ENCODE peak calls at places on chromosomes 7 and 10, in five cellular contexts. One of them, this sample, is unnamed.

GRCh38 chr10:62186999-62187695 is 81.5 kb downstream of the RTKN2 start:
- DNase-seq in cardiac muscle cell: no peak
- DNase-seq in A549: no peak
- DNase-seq in AG04450: no peak
- DNase-seq in uterus: no peak
- DNase-seq in this sample: no peak

GRCh38 chr7:155299539-155300202 is 2.0 kb downstream of the INSIG1 start:
- DNase-seq in cardiac muscle cell: no peak
- DNase-seq in A549: no peak
- DNase-seq in AG04450: no peak
- DNase-seq in uterus: no peak
- DNase-seq in this sample: no peak

GRCh38 chr10:91798736-91799579 is 732 bp downstream of the TNKS2 start:
- DNase-seq in cardiac muscle cell: no peak
- DNase-seq in A549: peak
- DNase-seq in AG04450: no peak
- DNase-seq in uterus: no peak
- DNase-seq in this sample: peak

GRCh38 chr10:93465806-93466675 is 16.1 kb downstream of the MYOF start:
- DNase-seq in cardiac muscle cell: no peak
- DNase-seq in A549: peak
- DNase-seq in AG04450: no peak
- DNase-seq in uterus: peak
- DNase-seq in this sample: peak

GRCh38 chr7:151125459-151125834 is 39.2 kb downstream of the AGAP3 start:
- DNase-seq in cardiac muscle cell: peak
- DNase-seq in A549: no peak
- DNase-seq in AG04450: no peak
- DNase-seq in uterus: no peak
- DNase-seq in this sample: peak

GRCh38 chr7:69787736-69788431 is 189.6 kb downstream of the AUTS2 start:
- DNase-seq in cardiac muscle cell: no peak
- DNase-seq in A549: no peak
- DNase-seq in AG04450: no peak
- DNase-seq in uterus: no peak
- DNase-seq in this sample: no peak

GRCh38 chr10:77319557-77319956 is 318.1 kb downstream of the KCNMA1 start:
- DNase-seq in cardiac muscle cell: no peak
- DNase-seq in A549: no peak
- DNase-seq in AG04450: no peak
- DNase-seq in uterus: no peak
- DNase-seq in this sample: no peak

GRCh38 chr7:134334408-134334807 is 17.7 kb upstream of the SLC35B4 start:
- DNase-seq in cardiac muscle cell: no peak
- DNase-seq in A549: no peak
- DNase-seq in AG04450: no peak
- DNase-seq in uterus: no peak
- DNase-seq in this sample: no peak

GRCh38 chr10:71753091-71753959 is 20.0 kb downstream of the VSIR start:
- DNase-seq in cardiac muscle cell: peak
- DNase-seq in A549: no peak
- DNase-seq in AG04450: no peak
- DNase-seq in uterus: peak
- DNase-seq in this sample: no peak

GRCh38 chr10:18607503-18607902 is 43.9 kb downstream of the NSUN6 start:
- DNase-seq in cardiac muscle cell: peak
- DNase-seq in A549: peak
- DNase-seq in AG04450: peak
- DNase-seq in uterus: peak
- DNase-seq in this sample: no peak

GRCh38 chr7:140273417-140273816 is 96.6 kb upstream of the KDM7A start:
- DNase-seq in cardiac muscle cell: no peak
- DNase-seq in A549: no peak
- DNase-seq in AG04450: no peak
- DNase-seq in uterus: no peak
- DNase-seq in this sample: no peak

GRCh38 chr10:62584216-62584615 is 210.0 kb downstream of the ZNF365 start:
- DNase-seq in cardiac muscle cell: no peak
- DNase-seq in A549: no peak
- DNase-seq in AG04450: peak
- DNase-seq in uterus: no peak
- DNase-seq in this sample: no peak

GRCh38 chr10:102150970-102151773 is 1.0 kb upstream of the NOLC1 start:
- DNase-seq in cardiac muscle cell: no peak
- DNase-seq in A549: peak
- DNase-seq in AG04450: no peak
- DNase-seq in uterus: no peak
- DNase-seq in this sample: no peak

GRCh38 chr10:117318909-117319308 is 56.3 kb downstream of the PDZD8 start:
- DNase-seq in cardiac muscle cell: no peak
- DNase-seq in A549: peak
- DNase-seq in AG04450: no peak
- DNase-seq in uterus: no peak
- DNase-seq in this sample: no peak

GRCh38 chr10:5540886-5541285 is 16.1 kb downstream of the CALML3 start:
- DNase-seq in cardiac muscle cell: no peak
- DNase-seq in A549: no peak
- DNase-seq in AG04450: no peak
- DNase-seq in uterus: no peak
- DNase-seq in this sample: no peak

GRCh38 chr10:90484518-90484917 is 373.3 kb downstream of the HTR7 start:
- DNase-seq in cardiac muscle cell: no peak
- DNase-seq in A549: no peak
- DNase-seq in AG04450: no peak
- DNase-seq in uterus: no peak
- DNase-seq in this sample: no peak

GRCh38 chr10:125375210-125375609 is 214.8 kb upstream of the CTBP2 start:
- DNase-seq in cardiac muscle cell: no peak
- DNase-seq in A549: no peak
- DNase-seq in AG04450: no peak
- DNase-seq in uterus: no peak
- DNase-seq in this sample: no peak

GRCh38 chr10:91682912-91683311 is 50.0 kb upstream of the PPP1R3C start:
- DNase-seq in cardiac muscle cell: no peak
- DNase-seq in A549: no peak
- DNase-seq in AG04450: no peak
- DNase-seq in uterus: no peak
- DNase-seq in this sample: no peak

GRCh38 chr10:71225291-71226058 is 13.1 kb downstream of the UNC5B start:
- DNase-seq in cardiac muscle cell: no peak
- DNase-seq in A549: no peak
- DNase-seq in AG04450: no peak
- DNase-seq in uterus: peak
- DNase-seq in this sample: no peak

GRCh38 chr7:33623267-33623666 is 282.1 kb upstream of the BMPER start:
- DNase-seq in cardiac muscle cell: no peak
- DNase-seq in A549: no peak
- DNase-seq in AG04450: no peak
- DNase-seq in uterus: no peak
- DNase-seq in this sample: no peak

GRCh38 chr7:35030848-35031247 is 6.4 kb downstream of the DPY19L1 start:
- DNase-seq in cardiac muscle cell: no peak
- DNase-seq in A549: no peak
- DNase-seq in AG04450: no peak
- DNase-seq in uterus: no peak
- DNase-seq in this sample: no peak

GRCh38 chr10:119478111-119479047 is 64.1 kb downstream of the RGS10 start:
- DNase-seq in cardiac muscle cell: no peak
- DNase-seq in A549: no peak
- DNase-seq in AG04450: no peak
- DNase-seq in uterus: no peak
- DNase-seq in this sample: no peak

GRCh38 chr10:53833908-53834307 is 967.1 kb downstream of the PCDH15 start:
- DNase-seq in cardiac muscle cell: no peak
- DNase-seq in A549: no peak
- DNase-seq in AG04450: no peak
- DNase-seq in uterus: no peak
- DNase-seq in this sample: no peak

GRCh38 chr10:49733866-49734265 is 28.3 kb downstream of the OGDHL start:
- DNase-seq in cardiac muscle cell: no peak
- DNase-seq in A549: no peak
- DNase-seq in AG04450: no peak
- DNase-seq in uterus: no peak
- DNase-seq in this sample: no peak

GRCh38 chr10:72638586-72639440 is 12.9 kb upstream of the MICU1 start:
- DNase-seq in cardiac muscle cell: no peak
- DNase-seq in A549: peak
- DNase-seq in AG04450: no peak
- DNase-seq in uterus: no peak
- DNase-seq in this sample: no peak

GRCh38 chr10:79098596-79099015 is 29.8 kb downstream of the ZMIZ1 start:
- DNase-seq in cardiac muscle cell: no peak
- DNase-seq in A549: no peak
- DNase-seq in AG04450: no peak
- DNase-seq in uterus: no peak
- DNase-seq in this sample: no peak

GRCh38 chr7:26192485-26193087 is 8.0 kb downstream of the HNRNPA2B1 start:
- DNase-seq in cardiac muscle cell: no peak
- DNase-seq in A549: no peak
- DNase-seq in AG04450: no peak
- DNase-seq in uterus: no peak
- DNase-seq in this sample: no peak

GRCh38 chr10:116160271-116160670 is 112.7 kb downstream of the GFRA1 start:
- DNase-seq in cardiac muscle cell: no peak
- DNase-seq in A549: no peak
- DNase-seq in AG04450: no peak
- DNase-seq in uterus: no peak
- DNase-seq in this sample: no peak

GRCh38 chr7:2063562-2064360 is 169.0 kb downstream of the MAD1L1 start:
- DNase-seq in cardiac muscle cell: no peak
- DNase-seq in A549: no peak
- DNase-seq in AG04450: no peak
- DNase-seq in uterus: peak
- DNase-seq in this sample: no peak

GRCh38 chr7:55054252-55054651 is 35.4 kb downstream of the EGFR start:
- DNase-seq in cardiac muscle cell: no peak
- DNase-seq in A549: no peak
- DNase-seq in AG04450: no peak
- DNase-seq in uterus: no peak
- DNase-seq in this sample: peak
- TF ChIP-seq CTCF in cardiac muscle cell: no peak
- TF ChIP-seq CTCF in A549: no peak
- TF ChIP-seq CTCF in AG04450: no peak
- TF ChIP-seq CTCF in uterus: no peak
- TF ChIP-seq CTCF in this sample: no peak

DNA sequence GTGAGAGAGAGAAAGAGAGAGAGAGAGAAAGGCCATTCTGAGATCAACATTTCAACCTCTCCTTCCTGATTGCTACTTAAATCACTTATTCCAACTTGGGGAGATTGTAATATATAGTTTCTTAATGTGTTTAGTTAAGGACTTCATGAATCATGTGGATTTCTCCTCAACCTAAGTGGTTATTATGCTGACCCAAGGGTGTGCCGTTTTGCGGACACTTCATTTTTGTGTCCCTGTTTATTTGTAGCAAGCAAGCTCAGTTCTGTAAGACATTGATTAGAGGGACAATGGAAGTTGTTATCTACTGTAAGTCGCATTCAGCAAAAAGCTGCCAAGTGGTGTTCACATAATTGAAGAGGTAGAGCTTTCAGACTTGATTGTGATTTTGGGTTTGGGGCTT is 20.0 kb upstream of the COL1A2 start:
- DNase-seq in cardiac muscle cell: no peak
- DNase-seq in A549: no peak
- DNase-seq in AG04450: no peak
- DNase-seq in uterus: no peak
- DNase-seq in this sample: no peak
- H3K4me3 ChIP-seq in cardiac muscle cell: no peak
- H3K4me3 ChIP-seq in A549: no peak
- H3K4me3 ChIP-seq in AG04450: peak
- H3K4me3 ChIP-seq in uterus: peak
- H3K4me3 ChIP-seq in this sample: peak

DNA sequence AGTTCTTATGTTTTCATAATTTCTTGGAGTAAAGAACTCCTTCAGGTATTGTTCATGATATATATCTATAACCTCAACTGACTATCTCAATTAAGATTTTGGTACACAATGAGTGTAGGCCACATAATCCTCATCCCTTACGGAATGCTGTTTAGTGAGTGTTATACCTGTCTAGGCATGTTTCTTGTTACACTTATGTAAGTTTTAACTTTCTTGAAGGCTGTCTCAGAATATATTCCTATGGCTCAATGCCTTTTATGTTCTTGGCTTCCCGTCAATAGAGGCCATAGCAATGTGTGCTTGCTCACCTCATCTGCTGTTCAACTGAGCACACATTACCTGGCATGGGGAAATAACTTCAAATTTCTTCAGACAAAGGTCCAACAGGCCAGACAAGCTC is 185.1 kb downstream of the CTTNBP2 start:
- DNase-seq in cardiac muscle cell: no peak
- DNase-seq in A549: no peak
- DNase-seq in AG04450: no peak
- DNase-seq in uterus: no peak
- DNase-seq in this sample: no peak
- H3K27ac ChIP-seq in cardiac muscle cell: no peak
- H3K27ac ChIP-seq in A549: no peak
- H3K27ac ChIP-seq in AG04450: no peak
- H3K27ac ChIP-seq in uterus: no peak
- H3K27ac ChIP-seq in this sample: no peak

GRCh38 chr10:63766766-63767505 is 245.7 kb downstream of the REEP3 start:
- DNase-seq in cardiac muscle cell: peak
- DNase-seq in A549: no peak
- DNase-seq in AG04450: no peak
- DNase-seq in uterus: no peak
- DNase-seq in this sample: no peak

GRCh38 chr10:63770523-63770922 is 249.3 kb downstream of the REEP3 start:
- DNase-seq in cardiac muscle cell: no peak
- DNase-seq in A549: no peak
- DNase-seq in AG04450: no peak
- DNase-seq in uterus: no peak
- DNase-seq in this sample: no peak

GRCh38 chr10:63765126-63765525 is 243.9 kb downstream of the REEP3 start:
- DNase-seq in cardiac muscle cell: no peak
- DNase-seq in A549: no peak
- DNase-seq in AG04450: no peak
- DNase-seq in uterus: no peak
- DNase-seq in this sample: no peak

GRCh38 chr10:63769367-63769766 is 248.2 kb downstream of the REEP3 start:
- DNase-seq in cardiac muscle cell: peak
- DNase-seq in A549: no peak
- DNase-seq in AG04450: no peak
- DNase-seq in uterus: no peak
- DNase-seq in this sample: no peak

GRCh38 chr10:63767512-63767911 is 246.3 kb downstream of the REEP3 start:
- DNase-seq in cardiac muscle cell: no peak
- DNase-seq in A549: no peak
- DNase-seq in AG04450: no peak
- DNase-seq in uterus: no peak
- DNase-seq in this sample: no peak
- TF ChIP-seq CTCF in cardiac muscle cell: peak
- TF ChIP-seq CTCF in A549: peak
- TF ChIP-seq CTCF in AG04450: peak
- TF ChIP-seq CTCF in uterus: peak
- TF ChIP-seq CTCF in this sample: peak

This sample was measured in psoas muscle.